ENCODE peak calls at places on chromosomes 3 and 15, in four cellular contexts. A is CD4-positive, alpha-beta T cell; R is IMR-90; L is osteocyte. S is an unnamed sample.

GRCh38 chr15:84982301-84982920 is 755 bp downstream of the PDE8A start:
- DNase-seq in R (peak; percentile 18), A (peak; percentile 41), L (no peak), S (peak; percentile 80)

GRCh38 chr15:71275098-71275497 is 159.8 kb downstream of the THSD4 start:
- DNase-seq in R (peak; percentile 92), L (no peak), A (no peak), S (no peak)

GRCh38 chr3:88291516-88291915 is 141.8 kb downstream of the C3orf38 start:
- DNase-seq in R (no peak), L (no peak), A (no peak), S (no peak)

GRCh38 chr15:81516012-81516411 is 142.0 kb upstream of the TMC3 start:
- DNase-seq in R (peak; percentile 14), L (no peak), A (no peak), S (no peak)

GRCh38 chr3:129120254-129121004 is 1.2 kb downstream of the RAB43 start:
- DNase-seq in A (peak; percentile 78), L (peak; percentile 90), R (peak; percentile 86), S (peak; percentile 98)

GRCh38 chr3:189842681-189843602 is 211.8 kb downstream of the TP63 start:
- DNase-seq in A (no peak), L (no peak), R (no peak), S (no peak)

GRCh38 chr15:83753872-83754493 is 100.1 kb downstream of the ADAMTSL3 start:
- DNase-seq in A (no peak), R (no peak), L (no peak), S (no peak)

GRCh38 chr3:52606373-52607085 is 70.1 kb downstream of the UQCC5 start:
- DNase-seq in R (peak; percentile 41), A (no peak), L (no peak), S (no peak)

DNA sequence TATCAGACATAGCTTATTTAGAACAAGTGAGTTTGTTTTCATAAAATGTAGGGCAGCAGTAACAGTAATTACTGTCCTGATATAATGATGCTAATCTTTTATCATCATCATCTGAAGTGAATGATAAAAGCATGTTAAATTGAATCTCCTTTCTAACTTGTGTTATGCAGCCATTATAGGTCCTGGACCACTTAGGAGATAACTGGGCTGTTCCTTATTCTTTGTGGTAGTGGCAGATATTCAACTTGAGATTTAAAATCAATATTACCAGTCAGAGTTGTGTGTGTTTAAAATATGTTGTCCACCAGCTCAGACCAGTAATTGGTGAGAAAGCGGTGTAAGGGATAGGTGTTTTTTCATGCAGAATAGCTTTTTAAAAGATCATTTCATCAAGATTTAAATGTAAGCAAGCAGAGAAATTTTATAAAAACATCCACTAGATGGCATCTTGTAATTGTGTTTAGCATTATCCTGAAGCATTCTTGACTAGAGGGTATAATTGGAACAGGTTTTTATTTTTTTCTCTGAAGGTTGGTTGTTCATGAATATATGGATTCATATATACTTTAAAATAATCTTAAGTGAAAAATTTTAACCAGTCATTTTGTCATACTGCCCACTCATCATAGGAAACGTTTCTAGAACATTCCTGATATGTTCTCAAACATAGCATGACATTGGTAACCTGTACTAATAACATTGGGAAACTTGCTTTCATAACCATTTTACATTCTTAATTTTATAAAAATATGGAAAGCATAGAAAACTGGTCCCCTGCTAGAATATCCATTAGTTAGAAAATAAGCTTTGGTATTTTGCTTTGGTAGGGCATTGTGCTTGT is 153.9 kb downstream of the BBX start:
- DNase-seq in L (no peak), R (peak; percentile 43), A (no peak), S (no peak)
- TF ChIP-seq CTCF in L (peak; percentile 67), R (peak; percentile 57), A (peak; percentile 77), S (peak; percentile 64)

GRCh38 chr15:67083135-67083766 is 17.8 kb downstream of the SMAD3 start:
- DNase-seq in L (no peak), R (peak; percentile 71), A (no peak), S (no peak)
- TF ChIP-seq CTCF in L (no peak), R (no peak), A (no peak), S (no peak)

GRCh38 chr3:176739169-176739568 is 458.1 kb downstream of the TBL1XR1 start:
- DNase-seq in R (peak; percentile 46), L (no peak), A (no peak), S (no peak)

GRCh38 chr3:176741648-176742047 is 455.6 kb downstream of the TBL1XR1 start:
- DNase-seq in L (no peak), A (no peak), R (peak; percentile 24), S (no peak)

GRCh38 chr3:176737480-176738147 is 459.7 kb downstream of the TBL1XR1 start:
- DNase-seq in L (no peak), A (no peak), R (no peak), S (no peak)

DNA sequence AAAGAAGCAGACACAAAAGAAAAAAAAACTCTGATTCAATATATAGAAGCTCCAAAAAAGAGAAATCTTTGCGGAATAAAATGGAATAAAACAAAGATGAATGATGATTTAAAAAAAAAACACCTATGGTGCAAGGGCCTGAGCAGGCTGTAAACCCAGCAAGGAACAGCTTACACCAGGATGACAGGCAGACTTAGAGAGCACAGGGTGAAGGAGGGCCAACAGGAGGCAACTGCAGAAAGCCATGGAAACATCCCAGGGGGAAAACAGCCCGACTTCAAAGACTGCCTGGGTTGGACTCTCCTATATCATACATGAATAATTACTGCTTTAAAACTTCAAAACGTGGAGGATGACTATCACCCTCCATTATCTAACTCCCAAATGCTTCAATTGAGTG is 456.4 kb downstream of the TBL1XR1 start:
- DNase-seq in A (no peak), L (no peak), R (no peak), S (no peak)
- TF ChIP-seq CTCF in A (no peak), L (no peak), R (no peak), S (no peak)

GRCh38 chr15:89772933-89773583 is 3.1 kb upstream of the MESP2 start:
- DNase-seq in L (no peak), A (no peak), R (peak; percentile 65), S (no peak)
- TF ChIP-seq CTCF in L (peak; percentile 37), A (no peak), R (no peak), S (peak; percentile 23)

GRCh38 chr15:37109952-37110630 is 9.7 kb upstream of the MEIS2 start:
- DNase-seq in R (no peak), L (no peak), A (no peak), S (no peak)
- TF ChIP-seq CTCF in R (no peak), L (no peak), A (no peak), S (no peak)

DNA sequence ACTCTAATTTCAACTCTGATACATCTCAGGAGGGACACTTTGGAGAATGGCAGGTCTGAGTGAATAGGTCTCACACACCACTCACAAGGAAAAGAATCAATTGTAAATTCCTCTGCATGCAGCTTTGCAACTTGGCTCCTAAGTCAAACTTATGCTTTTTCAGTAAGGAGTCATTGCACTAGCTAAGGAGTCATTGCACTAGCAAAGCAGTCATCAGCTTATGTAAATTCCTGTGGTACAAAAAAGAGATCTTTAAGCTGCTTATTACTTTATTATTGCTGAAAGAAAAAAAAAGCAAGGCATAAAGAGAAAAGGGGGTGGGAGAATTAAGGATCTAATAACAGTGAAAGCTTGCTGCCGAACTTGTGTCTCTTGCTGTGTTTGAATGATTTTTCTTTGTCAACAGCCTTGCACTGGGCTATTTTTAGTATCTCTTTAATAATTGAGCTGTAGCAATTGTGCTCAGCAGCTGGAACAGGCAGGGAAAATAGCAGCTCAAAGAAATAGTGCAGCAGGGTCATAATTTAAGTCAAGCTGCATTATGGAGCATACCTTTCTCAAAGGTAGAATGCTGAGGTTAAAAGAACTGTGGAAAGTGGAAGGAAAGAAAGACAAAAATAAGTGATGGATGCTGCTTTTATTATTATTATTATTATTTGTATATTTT is 154.3 kb upstream of the ARPP21 start:
- DNase-seq in R (no peak), A (no peak), L (no peak), S (no peak)
- TF ChIP-seq CTCF in R (no peak), A (no peak), L (no peak), S (no peak)

GRCh38 chr3:68176600-68176999 is 522.2 kb upstream of the SUCLG2 start:
- DNase-seq in L (no peak), R (no peak), A (no peak), S (no peak)
- TF ChIP-seq CTCF in L (no peak), R (no peak), A (no peak), S (no peak)

GRCh38 chr15:51335538-51335961 is 2.8 kb downstream of the CYP19A1 start:
- DNase-seq in A (no peak), L (no peak), R (no peak), S (no peak)

GRCh38 chr15:51334011-51334426 is 4.4 kb downstream of the CYP19A1 start:
- DNase-seq in A (no peak), L (no peak), R (no peak), S (no peak)

GRCh38 chr15:51335087-51335486 is 3.3 kb downstream of the CYP19A1 start:
- DNase-seq in R (no peak), L (no peak), A (no peak), S (no peak)

GRCh38 chr15:51333571-51333970 is 4.8 kb downstream of the CYP19A1 start:
- DNase-seq in R (no peak), L (no peak), A (no peak), S (no peak)

DNA sequence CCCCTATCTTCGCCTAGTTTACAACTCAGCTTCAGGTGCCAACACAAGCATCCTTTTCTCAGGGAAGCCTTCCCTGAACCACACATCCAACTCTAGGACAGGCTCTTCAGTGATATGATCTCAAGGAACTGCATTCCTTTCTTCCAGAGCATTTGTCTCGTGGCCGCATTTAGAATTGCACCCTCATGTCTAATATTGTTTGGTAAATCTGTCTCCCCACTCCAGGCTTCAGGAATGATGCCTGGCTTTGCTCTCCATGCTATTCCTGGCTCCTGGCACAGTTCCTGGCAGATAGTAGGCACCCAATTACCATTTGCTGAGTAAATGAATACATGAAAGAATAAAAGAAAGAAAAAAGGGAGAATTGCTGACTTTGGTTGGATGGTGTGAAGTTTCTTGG is 2.4 kb downstream of the CYP19A1 start:
- DNase-seq in R (no peak), L (no peak), A (no peak), S (no peak)
- TF ChIP-seq CTCF in R (no peak), L (no peak), A (no peak), S (no peak)

GRCh38 chr3:17195856-17196604 is 311.3 kb downstream of the PLCL2 start:
- DNase-seq in A (no peak), R (peak; percentile 24), L (no peak), S (no peak)
- TF ChIP-seq CTCF in A (no peak), R (peak; percentile 36), L (peak; percentile 24), S (no peak)

DNA sequence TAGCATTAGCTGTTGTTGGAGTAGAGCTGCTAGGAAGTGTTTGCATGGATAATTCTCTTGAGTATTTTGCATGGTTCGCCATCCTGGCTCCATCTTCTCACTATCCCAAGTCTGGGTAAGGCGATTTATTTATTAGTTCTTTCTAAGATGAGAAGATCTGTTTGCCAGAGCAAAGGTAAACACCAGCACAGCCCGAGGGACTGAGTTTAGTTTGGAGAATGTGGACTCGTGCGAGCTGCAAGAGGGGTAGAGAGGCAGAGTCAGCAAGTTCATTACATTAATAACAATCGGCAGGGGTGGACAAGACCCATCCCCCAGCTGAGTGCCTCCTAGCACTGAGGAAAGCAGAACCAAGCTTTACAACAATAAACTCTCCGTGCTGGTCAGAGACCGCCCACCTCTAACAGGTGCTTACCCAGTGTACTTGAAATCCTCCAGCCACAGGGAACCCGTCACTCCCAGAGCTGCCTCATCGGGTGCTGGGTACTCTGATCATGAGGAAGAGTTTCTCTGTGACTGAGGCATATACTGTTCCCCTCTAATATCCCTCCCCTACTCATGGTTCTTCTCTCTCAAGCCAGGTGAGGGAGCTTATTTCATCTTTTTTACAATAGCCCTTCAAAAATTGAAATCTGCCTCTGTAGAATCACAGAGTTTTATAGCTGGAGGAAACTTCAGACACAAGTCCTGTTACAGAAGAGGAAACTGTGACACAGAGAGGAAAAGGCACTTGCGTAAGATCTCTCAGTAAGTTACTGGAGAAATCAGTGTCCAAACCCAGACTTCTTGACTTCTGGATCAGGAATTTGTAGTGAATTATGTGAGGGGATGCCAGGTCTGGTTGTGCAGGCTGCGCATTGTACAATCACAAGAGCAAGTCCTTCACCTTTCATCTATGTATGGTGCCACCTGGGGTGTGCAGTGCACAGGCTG is 4.4 kb downstream of the FGD5 start:
- DNase-seq in A (no peak), L (no peak), R (no peak), S (no peak)
- TF ChIP-seq CTCF in A (no peak), L (no peak), R (no peak), S (no peak)